ENCODE peak calls at places on chromosomes 3 and 15, in nine cellular contexts. One of them, this sample, is unnamed.

GRCh38 chr3:40350529-40350928 is 36.5 kb upstream of the ENTPD3 start:
- DNase-seq in KBM-7: no peak
- DNase-seq in hepatocyte: no peak
- DNase-seq in SHP77: no peak
- DNase-seq in heart right ventricle: no peak
- DNase-seq in MG63: no peak
- DNase-seq in CD8-positive, alpha-beta T cell: no peak
- DNase-seq in left cardiac atrium: no peak
- DNase-seq in activated naive CD4-positive, alpha-beta T cell: no peak
- DNase-seq in this sample: no peak

GRCh38 chr15:79169531-79170123 is 79.0 kb upstream of the RASGRF1 start:
- DNase-seq in KBM-7: no peak
- DNase-seq in hepatocyte: no peak
- DNase-seq in SHP77: no peak
- DNase-seq in heart right ventricle: no peak
- DNase-seq in MG63: no peak
- DNase-seq in CD8-positive, alpha-beta T cell: no peak
- DNase-seq in left cardiac atrium: no peak
- DNase-seq in activated naive CD4-positive, alpha-beta T cell: no peak
- DNase-seq in this sample: no peak

GRCh38 chr3:161412117-161412516 is 40.8 kb upstream of the SPTSSB start:
- DNase-seq in KBM-7: no peak
- DNase-seq in hepatocyte: no peak
- DNase-seq in SHP77: no peak
- DNase-seq in heart right ventricle: no peak
- DNase-seq in MG63: no peak
- DNase-seq in CD8-positive, alpha-beta T cell: no peak
- DNase-seq in left cardiac atrium: no peak
- DNase-seq in activated naive CD4-positive, alpha-beta T cell: no peak
- DNase-seq in this sample: no peak

GRCh38 chr3:69740103-69741021 is 1.1 kb downstream of the MITF start:
- DNase-seq in KBM-7: no peak
- DNase-seq in hepatocyte: peak; percentile 77
- DNase-seq in SHP77: no peak
- DNase-seq in heart right ventricle: peak; percentile 26
- DNase-seq in MG63: no peak
- DNase-seq in CD8-positive, alpha-beta T cell: no peak
- DNase-seq in left cardiac atrium: peak; percentile 24
- DNase-seq in activated naive CD4-positive, alpha-beta T cell: no peak
- DNase-seq in this sample: no peak

GRCh38 chr3:109059289-109059688 is 58.6 kb downstream of the MORC1 start:
- DNase-seq in KBM-7: no peak
- DNase-seq in hepatocyte: no peak
- DNase-seq in SHP77: no peak
- DNase-seq in heart right ventricle: no peak
- DNase-seq in MG63: no peak
- DNase-seq in CD8-positive, alpha-beta T cell: no peak
- DNase-seq in left cardiac atrium: no peak
- DNase-seq in activated naive CD4-positive, alpha-beta T cell: no peak
- DNase-seq in this sample: no peak

GRCh38 chr15:31265090-31265870 is 61.4 kb upstream of the KLF13 start:
- DNase-seq in KBM-7: no peak
- DNase-seq in hepatocyte: peak; percentile 46
- DNase-seq in SHP77: no peak
- DNase-seq in heart right ventricle: peak; percentile 3
- DNase-seq in MG63: no peak
- DNase-seq in CD8-positive, alpha-beta T cell: no peak
- DNase-seq in left cardiac atrium: no peak
- DNase-seq in activated naive CD4-positive, alpha-beta T cell: no peak
- DNase-seq in this sample: no peak

GRCh38 chr3:138438896-138439295 is 4.5 kb downstream of the ESYT3 start:
- DNase-seq in KBM-7: no peak
- DNase-seq in hepatocyte: no peak
- DNase-seq in SHP77: no peak
- DNase-seq in heart right ventricle: no peak
- DNase-seq in MG63: no peak
- DNase-seq in CD8-positive, alpha-beta T cell: no peak
- DNase-seq in left cardiac atrium: no peak
- DNase-seq in activated naive CD4-positive, alpha-beta T cell: no peak
- DNase-seq in this sample: no peak

GRCh38 chr3:30720586-30721313 is 114.3 kb downstream of the TGFBR2 start:
- DNase-seq in KBM-7: no peak
- DNase-seq in hepatocyte: peak; percentile 37
- DNase-seq in SHP77: no peak
- DNase-seq in heart right ventricle: no peak
- DNase-seq in MG63: peak; percentile 15
- DNase-seq in CD8-positive, alpha-beta T cell: no peak
- DNase-seq in left cardiac atrium: no peak
- DNase-seq in activated naive CD4-positive, alpha-beta T cell: no peak
- DNase-seq in this sample: peak; percentile 4